ENCODE peak calls at places on chromosomes 7 and 10, in five cellular contexts. M is testis, U is cardiac muscle cell, R is AG04450, Q is HCT116. W is an unnamed sample.

GRCh38 chr7:16114633-16115032 is 306.7 kb downstream of the CRPPA start:
- DNase-seq in Q (peak; percentile 52), U (peak; percentile 78), R (peak; percentile 16), M (no peak), W (no peak)

GRCh38 chr7:111112439-111112838 is 21.5 kb downstream of the LRRN3 start:
- DNase-seq in M (no peak), Q (no peak), U (no peak), R (no peak), W (no peak)

GRCh38 chr10:126917975-126918908 is 13.0 kb downstream of the DOCK1 start:
- DNase-seq in Q (no peak), M (no peak), R (no peak), U (no peak), W (no peak)

GRCh38 chr7:104943502-104944343 is 70.3 kb upstream of the KMT2E start:
- DNase-seq in U (peak; percentile 90), Q (peak; percentile 94), M (peak; percentile 70), R (no peak), W (no peak)

GRCh38 chr7:127996253-127997071 is 34.8 kb downstream of the LRRC4 start:
- DNase-seq in Q (no peak), U (no peak), M (no peak), R (no peak), W (no peak)

GRCh38 chr10:133006202-133006601 is 63.8 kb upstream of the CFAP46 start:
- DNase-seq in M (no peak), Q (no peak), R (no peak), U (no peak), W (no peak)

GRCh38 chr10:117477961-117478670 is 64.4 kb upstream of the EMX2 start:
- DNase-seq in R (no peak), M (no peak), Q (peak; percentile 83), U (peak; percentile 85), W (no peak)

GRCh38 chr7:90409667-90410066 is 6.4 kb downstream of the CLDN12 start:
- DNase-seq in Q (no peak), M (no peak), U (peak; percentile 13), R (no peak), W (no peak)

GRCh38 chr10:16521311-16522016 is at the start of gene C1QL3:
- DNase-seq in U (peak; percentile 39), R (no peak), M (peak; percentile 25), Q (no peak), W (no peak)

GRCh38 chr7:74305987-74306736 is 17.0 kb downstream of the CLIP2 start:
- DNase-seq in R (no peak), U (no peak), M (no peak), Q (no peak), W (no peak)

GRCh38 chr10:29926649-29927048 is 132.7 kb downstream of the JCAD start:
- DNase-seq in R (peak; percentile 20), Q (no peak), U (peak; percentile 81), M (peak; percentile 46), W (no peak)

GRCh38 chr7:8442814-8443304 is 9.4 kb downstream of the NXPH1 start:
- DNase-seq in M (peak; percentile 78), Q (no peak), R (no peak), U (peak; percentile 42), W (no peak)

GRCh38 chr7:157339777-157340677 is 3.2 kb downstream of the DNAJB6 start:
- DNase-seq in R (no peak), Q (peak; percentile 53), U (peak; percentile 81), M (peak; percentile 78), W (no peak)